ENCODE peak calls at places on chromosomes 16 and 17, in eight cellular contexts. O is omental fat pad, C is prostate gland, Z is progenitor cell of endocrine pancreas, P is endothelial cell, L is mesothelial cell of epicardium, W is fibroblast of pulmonary artery, V is lower leg skin. R is an unnamed sample.

GRCh38 chr17:76054112-76054476 is 18.2 kb downstream of the SRP68 start:
- DNase-seq in W (peak), Z (no peak), V (no peak), P (no peak), O (no peak), C (no peak), L (no peak), R (no peak)

GRCh38 chr17:73155410-73156165 is 9.2 kb upstream of the SSTR2 start:
- DNase-seq in V (no peak), P (no peak), O (no peak), C (no peak), W (no peak), L (no peak), Z (no peak), R (no peak)

GRCh38 chr17:41919840-41920579 is 1.3 kb upstream of the ACLY start:
- DNase-seq in P (no peak), C (no peak), W (peak), O (no peak), V (no peak), L (no peak), Z (no peak), R (no peak)

GRCh38 chr17:8117367-8117979 is 841 bp downstream of the ALOXE3 start:
- DNase-seq in L (no peak), Z (no peak), W (no peak), P (no peak), C (no peak), O (no peak), V (no peak), R (no peak)

GRCh38 chr17:64418506-64419339 is 28.1 kb upstream of the PECAM1 start:
- DNase-seq in W (peak), C (no peak), Z (no peak), P (no peak), L (no peak), V (no peak), O (no peak), R (no peak)

GRCh38 chr16:53433930-53434435 is 288 bp upstream of the RBL2 start:
- DNase-seq in C (no peak), O (no peak), L (no peak), V (no peak), W (peak), P (no peak), Z (no peak), R (no peak)

GRCh38 chr17:39553326-39553945 is 54.3 kb downstream of the NEUROD2 start:
- DNase-seq in Z (no peak), P (no peak), O (no peak), L (no peak), V (no peak), C (no peak), W (peak), R (no peak)

GRCh38 chr17:64357191-64357981 is 33.3 kb downstream of the PECAM1 start:
- DNase-seq in P (no peak), Z (no peak), V (peak), W (peak), C (no peak), O (no peak), L (no peak), R (no peak)

GRCh38 chr16:4327782-4328579 is 12.1 kb downstream of the GLIS2 start:
- DNase-seq in O (no peak), Z (peak), P (peak), L (no peak), C (peak), W (peak), V (peak), R (peak)

GRCh38 chr17:66255527-66255971 is 26.3 kb upstream of the APOH start:
- DNase-seq in C (no peak), P (no peak), Z (no peak), L (no peak), V (no peak), O (no peak), W (no peak), R (no peak)

GRCh38 chr17:64073771-64074703 is 53.6 kb upstream of the ICAM2 start:
- DNase-seq in P (no peak), W (no peak), L (no peak), V (no peak), C (no peak), O (no peak), Z (no peak), R (peak)

GRCh38 chr16:25014500-25015147 is 545 bp downstream of the ARHGAP17 start:
- DNase-seq in C (peak), W (peak), L (peak), P (peak), O (no peak), Z (peak), V (no peak), R (no peak)

GRCh38 chr17:69874220-69874670 is 200.8 kb upstream of the KCNJ16 start:
- DNase-seq in L (no peak), C (no peak), P (no peak), W (peak), O (no peak), Z (no peak), V (no peak), R (no peak)

GRCh38 chr17:67474081-67474661 is 97.1 kb downstream of the PITPNC1 start:
- DNase-seq in C (peak), O (no peak), L (no peak), P (no peak), Z (no peak), W (peak), V (no peak), R (no peak)

GRCh38 chr17:83183150-83183820 is 103.9 kb downstream of the METRNL start:
- DNase-seq in P (no peak), O (no peak), V (peak), L (no peak), C (no peak), Z (no peak), W (no peak), R (no peak)

GRCh38 chr17:51527230-51527982 is 267.1 kb downstream of the UTP18 start:
- DNase-seq in Z (no peak), V (no peak), L (no peak), C (no peak), W (no peak), O (no peak), P (no peak), R (no peak)

DNA sequence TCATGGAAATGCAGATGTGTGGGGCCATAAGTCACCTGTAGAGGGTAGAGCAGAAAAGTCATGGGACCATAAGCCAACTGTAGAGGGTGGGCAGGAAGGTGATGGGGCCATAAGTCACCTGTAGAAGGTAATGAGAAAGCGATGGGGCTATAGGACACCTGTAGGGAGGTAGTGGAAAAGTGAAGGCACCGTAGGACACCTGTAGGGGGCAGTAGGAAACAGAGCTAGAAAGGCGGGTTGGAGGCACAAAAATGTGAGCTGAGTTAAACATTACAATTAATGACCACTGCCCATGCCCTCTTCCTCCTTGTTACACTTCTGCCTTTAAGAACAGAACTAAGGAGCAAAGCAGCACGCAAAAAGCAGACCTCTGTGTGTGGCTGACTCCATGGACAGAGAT is 150.1 kb downstream of the SHISA6 start:
- DNase-seq in L (no peak), Z (no peak), V (no peak), W (no peak), C (no peak), O (no peak), P (no peak), R (no peak)
- TF ChIP-seq CTCF in L (no peak), Z (peak), V (no peak), W (no peak), C (no peak), O (no peak), P (no peak), R (no peak)

GRCh38 chr16:67248401-67249177 is at the start of gene SLC9A5:
- DNase-seq in P (peak), W (no peak), C (no peak), Z (no peak), O (no peak), L (no peak), V (no peak), R (no peak)
- TF ChIP-seq CTCF in P (no peak), W (no peak), C (no peak), Z (peak), O (no peak), L (no peak), V (no peak), R (peak)

GRCh38 chr16:22138482-22138881 is 23.8 kb upstream of the SDR42E2 start:
- DNase-seq in Z (no peak), P (no peak), C (no peak), W (no peak), V (no peak), O (no peak), L (no peak), R (no peak)

GRCh38 chr16:22139732-22140131 is 22.6 kb upstream of the SDR42E2 start:
- DNase-seq in W (no peak), V (no peak), Z (no peak), O (no peak), C (no peak), L (no peak), P (no peak), R (no peak)

GRCh38 chr16:22144520-22144919 is 17.8 kb upstream of the SDR42E2 start:
- DNase-seq in L (no peak), P (no peak), C (no peak), Z (no peak), O (no peak), W (no peak), V (no peak), R (no peak)

GRCh38 chr16:22139008-22139407 is 23.3 kb upstream of the SDR42E2 start:
- DNase-seq in O (no peak), C (no peak), V (no peak), W (no peak), L (no peak), Z (no peak), P (no peak), R (no peak)

GRCh38 chr16:22141746-22142145 is 20.6 kb upstream of the SDR42E2 start:
- DNase-seq in V (no peak), Z (no peak), L (no peak), W (peak), C (no peak), P (peak), O (no peak), R (no peak)
- TF ChIP-seq CTCF in V (no peak), Z (peak), L (peak), W (peak), C (no peak), P (peak), O (no peak), R (peak)

GRCh38 chr17:31856750-31857149 is 2.3 kb downstream of the COPRS start:
- DNase-seq in W (no peak), L (no peak), C (no peak), V (no peak), O (no peak), Z (no peak), P (no peak), R (no peak)

GRCh38 chr17:31854672-31855071 is 4.4 kb downstream of the COPRS start:
- DNase-seq in C (no peak), W (peak), V (no peak), Z (no peak), P (no peak), L (no peak), O (no peak), R (no peak)

GRCh38 chr17:31859487-31860008 is 504 bp upstream of the COPRS start:
- DNase-seq in P (no peak), O (no peak), Z (no peak), V (no peak), C (no peak), W (no peak), L (no peak), R (no peak)

GRCh38 chr17:31858647-31859486 is at the start of gene COPRS:
- DNase-seq in Z (peak), C (peak), V (peak), L (peak), P (peak), O (peak), W (peak), R (peak)

DNA sequence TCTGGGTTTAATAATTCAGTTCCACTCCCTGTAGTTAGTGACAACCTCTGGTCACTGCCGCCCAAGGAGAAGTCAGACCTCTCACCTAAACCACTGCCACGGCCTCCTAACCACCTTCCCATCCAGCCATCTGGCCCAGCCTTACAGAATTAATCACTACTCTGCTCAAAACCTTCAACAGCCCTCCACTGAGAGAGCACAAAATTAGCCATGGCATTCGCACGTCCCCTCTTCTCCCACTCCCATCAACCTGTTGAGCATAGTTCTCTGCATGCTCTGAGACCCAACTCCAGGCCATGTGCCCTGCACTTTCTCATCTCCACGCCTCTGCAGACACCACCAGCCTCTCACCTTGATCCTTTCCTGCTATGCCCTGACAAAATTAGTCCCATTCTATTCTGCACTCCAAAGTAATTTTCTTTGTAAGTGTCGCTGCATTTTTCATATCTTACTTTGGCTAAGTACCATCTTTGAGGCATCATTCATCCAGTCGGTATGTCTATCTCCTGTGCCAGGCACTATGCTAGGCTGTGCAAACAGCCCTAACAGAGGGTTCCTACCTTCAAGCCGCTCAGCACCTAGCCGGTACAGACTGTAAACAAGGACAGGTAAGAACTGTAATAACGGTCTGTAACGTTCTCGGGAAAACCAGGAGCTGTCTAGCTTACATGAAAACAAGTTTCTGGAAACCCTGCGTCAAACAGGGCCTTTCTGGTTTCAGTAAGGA is 961 bp downstream of the COPRS start:
- DNase-seq in P (no peak), V (no peak), W (no peak), Z (no peak), L (no peak), O (no peak), C (no peak), R (no peak)
- TF ChIP-seq CTCF in P (no peak), V (no peak), W (no peak), Z (no peak), L (no peak), O (no peak), C (no peak), R (no peak)

DNA sequence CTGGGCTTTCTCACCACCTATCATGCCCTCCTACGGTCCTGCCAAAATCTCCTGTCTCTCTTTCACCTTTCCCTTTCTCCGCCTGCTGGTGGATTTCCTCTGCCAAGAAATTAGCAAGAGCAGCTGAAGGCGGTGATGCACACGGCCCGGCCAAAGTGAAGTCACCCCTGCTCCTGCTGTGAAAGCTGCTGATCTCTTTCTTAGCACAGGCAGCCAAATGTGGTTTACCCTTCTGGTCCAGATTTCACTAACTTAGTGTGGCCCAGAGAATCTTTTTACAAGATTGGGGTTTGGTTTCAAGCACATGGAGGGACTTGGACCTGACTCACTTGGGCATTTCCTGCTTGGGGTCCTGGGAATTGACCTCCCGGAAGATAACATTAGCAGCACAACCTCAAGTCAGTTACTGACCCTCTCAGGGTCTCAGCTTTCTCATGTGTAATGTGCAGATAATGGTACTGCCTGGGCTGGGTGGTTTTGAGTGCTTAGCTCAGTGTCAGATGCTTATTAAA is 155.7 kb downstream of the SOCS1 start:
- DNase-seq in O (no peak), C (no peak), L (no peak), V (peak), P (peak), Z (no peak), W (peak), R (no peak)
- TF ChIP-seq CTCF in O (no peak), C (no peak), L (no peak), V (no peak), P (no peak), Z (no peak), W (peak), R (no peak)

DNA sequence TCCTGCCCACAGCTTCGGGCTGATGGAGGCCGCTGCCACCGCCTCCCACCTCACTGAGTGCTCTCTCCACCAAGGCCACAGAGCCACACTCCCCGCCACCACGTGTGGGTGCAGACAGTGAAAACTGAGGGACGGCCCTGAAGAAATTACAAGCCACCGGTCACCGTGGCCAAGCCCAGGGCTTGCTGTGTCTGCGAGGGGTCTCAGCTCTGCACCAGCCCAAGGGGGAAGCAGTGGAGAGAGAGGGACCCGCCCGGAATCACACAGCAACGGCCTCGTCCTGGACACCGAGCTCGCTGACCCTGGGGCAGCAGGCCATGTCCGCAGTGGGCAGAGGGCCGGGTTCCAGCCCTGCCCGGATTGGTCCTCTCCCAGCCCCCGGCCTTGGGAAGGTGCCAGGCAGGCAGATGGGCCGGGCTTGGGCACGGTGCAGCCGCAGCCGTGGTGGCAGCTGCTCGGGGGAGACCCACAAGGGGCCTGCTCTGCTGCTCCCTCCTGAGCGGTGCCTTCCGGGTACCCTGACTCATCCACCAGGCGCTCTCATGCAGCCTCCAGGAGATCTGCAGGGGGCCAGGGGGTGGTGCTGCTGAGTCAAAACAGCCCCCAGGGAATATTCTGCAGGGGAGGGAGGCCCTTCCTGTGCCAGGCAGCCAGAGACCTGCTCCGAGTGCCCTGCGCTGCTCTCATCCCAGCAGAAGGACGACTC is 52.0 kb downstream of the CBFA2T3 start:
- DNase-seq in V (no peak), O (no peak), Z (no peak), P (peak), C (no peak), L (no peak), W (peak), R (no peak)
- TF ChIP-seq CTCF in V (no peak), O (no peak), Z (no peak), P (no peak), C (no peak), L (no peak), W (peak), R (no peak)